ENCODE peak calls at places on chromosomes 3 and 15, in nine cellular contexts. One of them, this sample, is unnamed.

GRCh38 chr3:194487289-194488006 is 646 bp upstream of the ATP13A3 start:
- DNase-seq in ovary: peak; percentile 59
- DNase-seq in AG08396: peak; percentile 47
- DNase-seq in astrocyte: no peak
- DNase-seq in GF-D8: peak; percentile 78
- DNase-seq in AG09319: no peak
- DNase-seq in stimulated activated CD8-positive, alpha-beta memory T cell treated with anti-CD3 and anti-CD28 coated beads, Interleukin-7, amount 100 ng/mL, for 24 hours: no peak
- DNase-seq in stimulated activated CD4-positive, alpha-beta T cell treated with anti-CD3 and anti-CD28 coated beads, TNF-alpha, amount 100 ng/mL, for 24 hours: no peak
- DNase-seq in NCI-H1694 treated with DMSO at 0.1 percent for 48 hours: no peak
- DNase-seq in this sample: peak; percentile 36

GRCh38 chr3:140008693-140008980 is 73.7 kb downstream of the CLSTN2 start:
- DNase-seq in ovary: no peak
- DNase-seq in AG08396: no peak
- DNase-seq in astrocyte: no peak
- DNase-seq in GF-D8: no peak
- DNase-seq in AG09319: no peak
- DNase-seq in stimulated activated CD8-positive, alpha-beta memory T cell treated with anti-CD3 and anti-CD28 coated beads, Interleukin-7, amount 100 ng/mL, for 24 hours: no peak
- DNase-seq in stimulated activated CD4-positive, alpha-beta T cell treated with anti-CD3 and anti-CD28 coated beads, TNF-alpha, amount 100 ng/mL, for 24 hours: no peak
- DNase-seq in NCI-H1694 treated with DMSO at 0.1 percent for 48 hours: no peak
- DNase-seq in this sample: no peak

GRCh38 chr3:30672959-30673358 is 66.6 kb downstream of the TGFBR2 start:
- DNase-seq in ovary: no peak
- DNase-seq in AG08396: no peak
- DNase-seq in astrocyte: peak; percentile 50
- DNase-seq in GF-D8: no peak
- DNase-seq in AG09319: no peak
- DNase-seq in stimulated activated CD8-positive, alpha-beta memory T cell treated with anti-CD3 and anti-CD28 coated beads, Interleukin-7, amount 100 ng/mL, for 24 hours: no peak
- DNase-seq in stimulated activated CD4-positive, alpha-beta T cell treated with anti-CD3 and anti-CD28 coated beads, TNF-alpha, amount 100 ng/mL, for 24 hours: no peak
- DNase-seq in NCI-H1694 treated with DMSO at 0.1 percent for 48 hours: no peak
- DNase-seq in this sample: no peak

GRCh38 chr3:81545572-81545971 is 215.9 kb downstream of the GBE1 start:
- DNase-seq in ovary: no peak
- DNase-seq in AG08396: no peak
- DNase-seq in astrocyte: no peak
- DNase-seq in GF-D8: no peak
- DNase-seq in AG09319: no peak
- DNase-seq in stimulated activated CD8-positive, alpha-beta memory T cell treated with anti-CD3 and anti-CD28 coated beads, Interleukin-7, amount 100 ng/mL, for 24 hours: no peak
- DNase-seq in stimulated activated CD4-positive, alpha-beta T cell treated with anti-CD3 and anti-CD28 coated beads, TNF-alpha, amount 100 ng/mL, for 24 hours: no peak
- DNase-seq in NCI-H1694 treated with DMSO at 0.1 percent for 48 hours: no peak
- DNase-seq in this sample: no peak

GRCh38 chr3:72241525-72241924 is 456.6 kb upstream of the PROK2 start:
- DNase-seq in ovary: no peak
- DNase-seq in AG08396: no peak
- DNase-seq in astrocyte: no peak
- DNase-seq in GF-D8: no peak
- DNase-seq in AG09319: no peak
- DNase-seq in stimulated activated CD8-positive, alpha-beta memory T cell treated with anti-CD3 and anti-CD28 coated beads, Interleukin-7, amount 100 ng/mL, for 24 hours: no peak
- DNase-seq in stimulated activated CD4-positive, alpha-beta T cell treated with anti-CD3 and anti-CD28 coated beads, TNF-alpha, amount 100 ng/mL, for 24 hours: no peak
- DNase-seq in NCI-H1694 treated with DMSO at 0.1 percent for 48 hours: no peak
- DNase-seq in this sample: no peak

GRCh38 chr15:68614621-68615035 is 35.8 kb downstream of the CORO2B start:
- DNase-seq in ovary: peak; percentile 70
- DNase-seq in AG08396: no peak
- DNase-seq in astrocyte: no peak
- DNase-seq in GF-D8: no peak
- DNase-seq in AG09319: no peak
- DNase-seq in stimulated activated CD8-positive, alpha-beta memory T cell treated with anti-CD3 and anti-CD28 coated beads, Interleukin-7, amount 100 ng/mL, for 24 hours: no peak
- DNase-seq in stimulated activated CD4-positive, alpha-beta T cell treated with anti-CD3 and anti-CD28 coated beads, TNF-alpha, amount 100 ng/mL, for 24 hours: no peak
- DNase-seq in NCI-H1694 treated with DMSO at 0.1 percent for 48 hours: no peak
- DNase-seq in this sample: no peak

GRCh38 chr15:35669457-35670045 is 123.6 kb upstream of the DPH6 start:
- DNase-seq in ovary: no peak
- DNase-seq in AG08396: no peak
- DNase-seq in astrocyte: no peak
- DNase-seq in GF-D8: no peak
- DNase-seq in AG09319: no peak
- DNase-seq in stimulated activated CD8-positive, alpha-beta memory T cell treated with anti-CD3 and anti-CD28 coated beads, Interleukin-7, amount 100 ng/mL, for 24 hours: no peak
- DNase-seq in stimulated activated CD4-positive, alpha-beta T cell treated with anti-CD3 and anti-CD28 coated beads, TNF-alpha, amount 100 ng/mL, for 24 hours: no peak
- DNase-seq in NCI-H1694 treated with DMSO at 0.1 percent for 48 hours: no peak
- DNase-seq in this sample: no peak

GRCh38 chr15:96002890-96003859 is 327.3 kb upstream of the NR2F2 start:
- DNase-seq in ovary: no peak
- DNase-seq in AG08396: no peak
- DNase-seq in astrocyte: no peak
- DNase-seq in GF-D8: no peak
- DNase-seq in AG09319: no peak
- DNase-seq in stimulated activated CD8-positive, alpha-beta memory T cell treated with anti-CD3 and anti-CD28 coated beads, Interleukin-7, amount 100 ng/mL, for 24 hours: no peak
- DNase-seq in stimulated activated CD4-positive, alpha-beta T cell treated with anti-CD3 and anti-CD28 coated beads, TNF-alpha, amount 100 ng/mL, for 24 hours: no peak
- DNase-seq in NCI-H1694 treated with DMSO at 0.1 percent for 48 hours: no peak
- DNase-seq in this sample: no peak

GRCh38 chr3:192923731-192924130 is 6.1 kb upstream of the MB21D2 start:
- DNase-seq in ovary: no peak
- DNase-seq in AG08396: no peak
- DNase-seq in astrocyte: no peak
- DNase-seq in GF-D8: no peak
- DNase-seq in AG09319: no peak
- DNase-seq in stimulated activated CD8-positive, alpha-beta memory T cell treated with anti-CD3 and anti-CD28 coated beads, Interleukin-7, amount 100 ng/mL, for 24 hours: no peak
- DNase-seq in stimulated activated CD4-positive, alpha-beta T cell treated with anti-CD3 and anti-CD28 coated beads, TNF-alpha, amount 100 ng/mL, for 24 hours: no peak
- DNase-seq in NCI-H1694 treated with DMSO at 0.1 percent for 48 hours: no peak
- DNase-seq in this sample: no peak

GRCh38 chr3:120071259-120071658 is 23.0 kb downstream of the GSK3B start:
- DNase-seq in ovary: no peak
- DNase-seq in AG08396: no peak
- DNase-seq in astrocyte: no peak
- DNase-seq in GF-D8: no peak
- DNase-seq in AG09319: no peak
- DNase-seq in stimulated activated CD8-positive, alpha-beta memory T cell treated with anti-CD3 and anti-CD28 coated beads, Interleukin-7, amount 100 ng/mL, for 24 hours: no peak
- DNase-seq in stimulated activated CD4-positive, alpha-beta T cell treated with anti-CD3 and anti-CD28 coated beads, TNF-alpha, amount 100 ng/mL, for 24 hours: no peak
- DNase-seq in NCI-H1694 treated with DMSO at 0.1 percent for 48 hours: no peak
- DNase-seq in this sample: no peak

GRCh38 chr3:191376742-191377141 is 46.4 kb upstream of the UTS2B start:
- DNase-seq in ovary: no peak
- DNase-seq in AG08396: peak; percentile 43
- DNase-seq in astrocyte: peak; percentile 67
- DNase-seq in GF-D8: no peak
- DNase-seq in AG09319: peak; percentile 38
- DNase-seq in stimulated activated CD8-positive, alpha-beta memory T cell treated with anti-CD3 and anti-CD28 coated beads, Interleukin-7, amount 100 ng/mL, for 24 hours: no peak
- DNase-seq in stimulated activated CD4-positive, alpha-beta T cell treated with anti-CD3 and anti-CD28 coated beads, TNF-alpha, amount 100 ng/mL, for 24 hours: no peak
- DNase-seq in NCI-H1694 treated with DMSO at 0.1 percent for 48 hours: no peak
- DNase-seq in this sample: no peak

GRCh38 chr3:119541547-119541946 is 17.9 kb downstream of the CD80 start:
- DNase-seq in ovary: no peak
- DNase-seq in AG08396: no peak
- DNase-seq in astrocyte: no peak
- DNase-seq in GF-D8: no peak
- DNase-seq in AG09319: no peak
- DNase-seq in stimulated activated CD8-positive, alpha-beta memory T cell treated with anti-CD3 and anti-CD28 coated beads, Interleukin-7, amount 100 ng/mL, for 24 hours: no peak
- DNase-seq in stimulated activated CD4-positive, alpha-beta T cell treated with anti-CD3 and anti-CD28 coated beads, TNF-alpha, amount 100 ng/mL, for 24 hours: no peak
- DNase-seq in NCI-H1694 treated with DMSO at 0.1 percent for 48 hours: no peak
- DNase-seq in this sample: no peak

GRCh38 chr3:195443391-195443989 is 670 bp upstream of the ACAP2 start:
- DNase-seq in ovary: no peak
- DNase-seq in AG08396: no peak
- DNase-seq in astrocyte: no peak
- DNase-seq in GF-D8: no peak
- DNase-seq in AG09319: no peak
- DNase-seq in stimulated activated CD8-positive, alpha-beta memory T cell treated with anti-CD3 and anti-CD28 coated beads, Interleukin-7, amount 100 ng/mL, for 24 hours: no peak
- DNase-seq in stimulated activated CD4-positive, alpha-beta T cell treated with anti-CD3 and anti-CD28 coated beads, TNF-alpha, amount 100 ng/mL, for 24 hours: no peak
- DNase-seq in NCI-H1694 treated with DMSO at 0.1 percent for 48 hours: no peak
- DNase-seq in this sample: no peak

GRCh38 chr3:18424213-18424861 is 802 bp downstream of the SATB1 start:
- DNase-seq in ovary: peak; percentile 40
- DNase-seq in AG08396: no peak
- DNase-seq in astrocyte: no peak
- DNase-seq in GF-D8: no peak
- DNase-seq in AG09319: no peak
- DNase-seq in stimulated activated CD8-positive, alpha-beta memory T cell treated with anti-CD3 and anti-CD28 coated beads, Interleukin-7, amount 100 ng/mL, for 24 hours: no peak
- DNase-seq in stimulated activated CD4-positive, alpha-beta T cell treated with anti-CD3 and anti-CD28 coated beads, TNF-alpha, amount 100 ng/mL, for 24 hours: no peak
- DNase-seq in NCI-H1694 treated with DMSO at 0.1 percent for 48 hours: no peak
- DNase-seq in this sample: no peak

GRCh38 chr3:150286390-150287147 is 121.5 kb upstream of the TSC22D2 start:
- DNase-seq in ovary: no peak
- DNase-seq in AG08396: no peak
- DNase-seq in astrocyte: peak; percentile 49
- DNase-seq in GF-D8: no peak
- DNase-seq in AG09319: no peak
- DNase-seq in stimulated activated CD8-positive, alpha-beta memory T cell treated with anti-CD3 and anti-CD28 coated beads, Interleukin-7, amount 100 ng/mL, for 24 hours: no peak
- DNase-seq in stimulated activated CD4-positive, alpha-beta T cell treated with anti-CD3 and anti-CD28 coated beads, TNF-alpha, amount 100 ng/mL, for 24 hours: no peak
- DNase-seq in NCI-H1694 treated with DMSO at 0.1 percent for 48 hours: peak; percentile 42
- DNase-seq in this sample: no peak

GRCh38 chr3:191492601-191493000 is 31.6 kb downstream of the PYDC2 start:
- DNase-seq in ovary: no peak
- DNase-seq in AG08396: no peak
- DNase-seq in astrocyte: peak; percentile 52
- DNase-seq in GF-D8: no peak
- DNase-seq in AG09319: no peak
- DNase-seq in stimulated activated CD8-positive, alpha-beta memory T cell treated with anti-CD3 and anti-CD28 coated beads, Interleukin-7, amount 100 ng/mL, for 24 hours: no peak
- DNase-seq in stimulated activated CD4-positive, alpha-beta T cell treated with anti-CD3 and anti-CD28 coated beads, TNF-alpha, amount 100 ng/mL, for 24 hours: no peak
- DNase-seq in NCI-H1694 treated with DMSO at 0.1 percent for 48 hours: no peak
- DNase-seq in this sample: no peak

GRCh38 chr3:111541911-111542483 is at the start of gene CD96:
- DNase-seq in ovary: no peak
- DNase-seq in AG08396: peak; percentile 18
- DNase-seq in astrocyte: peak; percentile 57
- DNase-seq in GF-D8: peak; percentile 48
- DNase-seq in AG09319: no peak
- DNase-seq in stimulated activated CD8-positive, alpha-beta memory T cell treated with anti-CD3 and anti-CD28 coated beads, Interleukin-7, amount 100 ng/mL, for 24 hours: peak; percentile 25
- DNase-seq in stimulated activated CD4-positive, alpha-beta T cell treated with anti-CD3 and anti-CD28 coated beads, TNF-alpha, amount 100 ng/mL, for 24 hours: peak; percentile 66
- DNase-seq in NCI-H1694 treated with DMSO at 0.1 percent for 48 hours: no peak
- DNase-seq in this sample: peak; percentile 75

GRCh38 chr3:16301490-16301889 is 36.5 kb downstream of the OXNAD1 start:
- DNase-seq in ovary: no peak
- DNase-seq in AG08396: no peak
- DNase-seq in astrocyte: no peak
- DNase-seq in GF-D8: no peak
- DNase-seq in AG09319: no peak
- DNase-seq in stimulated activated CD8-positive, alpha-beta memory T cell treated with anti-CD3 and anti-CD28 coated beads, Interleukin-7, amount 100 ng/mL, for 24 hours: no peak
- DNase-seq in stimulated activated CD4-positive, alpha-beta T cell treated with anti-CD3 and anti-CD28 coated beads, TNF-alpha, amount 100 ng/mL, for 24 hours: no peak
- DNase-seq in NCI-H1694 treated with DMSO at 0.1 percent for 48 hours: no peak
- DNase-seq in this sample: no peak

GRCh38 chr3:66490984-66491383 is 9.8 kb downstream of the LRIG1 start:
- DNase-seq in ovary: no peak
- DNase-seq in AG08396: no peak
- DNase-seq in astrocyte: no peak
- DNase-seq in GF-D8: no peak
- DNase-seq in AG09319: no peak
- DNase-seq in stimulated activated CD8-positive, alpha-beta memory T cell treated with anti-CD3 and anti-CD28 coated beads, Interleukin-7, amount 100 ng/mL, for 24 hours: no peak
- DNase-seq in stimulated activated CD4-positive, alpha-beta T cell treated with anti-CD3 and anti-CD28 coated beads, TNF-alpha, amount 100 ng/mL, for 24 hours: no peak
- DNase-seq in NCI-H1694 treated with DMSO at 0.1 percent for 48 hours: no peak
- DNase-seq in this sample: no peak

GRCh38 chr15:25783607-25784131 is 79.5 kb downstream of the ATP10A start:
- DNase-seq in ovary: peak; percentile 16
- DNase-seq in AG08396: peak; percentile 35
- DNase-seq in astrocyte: no peak
- DNase-seq in GF-D8: no peak
- DNase-seq in AG09319: no peak
- DNase-seq in stimulated activated CD8-positive, alpha-beta memory T cell treated with anti-CD3 and anti-CD28 coated beads, Interleukin-7, amount 100 ng/mL, for 24 hours: peak; percentile 20
- DNase-seq in stimulated activated CD4-positive, alpha-beta T cell treated with anti-CD3 and anti-CD28 coated beads, TNF-alpha, amount 100 ng/mL, for 24 hours: peak; percentile 16
- DNase-seq in NCI-H1694 treated with DMSO at 0.1 percent for 48 hours: no peak
- DNase-seq in this sample: peak; percentile 31

GRCh38 chr15:65289261-65289854 is 2.7 kb upstream of the PARP16 start:
- DNase-seq in ovary: no peak
- DNase-seq in AG08396: no peak
- DNase-seq in astrocyte: no peak
- DNase-seq in GF-D8: no peak
- DNase-seq in AG09319: no peak
- DNase-seq in stimulated activated CD8-positive, alpha-beta memory T cell treated with anti-CD3 and anti-CD28 coated beads, Interleukin-7, amount 100 ng/mL, for 24 hours: no peak
- DNase-seq in stimulated activated CD4-positive, alpha-beta T cell treated with anti-CD3 and anti-CD28 coated beads, TNF-alpha, amount 100 ng/mL, for 24 hours: no peak
- DNase-seq in NCI-H1694 treated with DMSO at 0.1 percent for 48 hours: no peak
- DNase-seq in this sample: no peak

GRCh38 chr15:79608041-79608440 is 175.9 kb downstream of the MINAR1 start:
- DNase-seq in ovary: no peak
- DNase-seq in AG08396: no peak
- DNase-seq in astrocyte: no peak
- DNase-seq in GF-D8: no peak
- DNase-seq in AG09319: no peak
- DNase-seq in stimulated activated CD8-positive, alpha-beta memory T cell treated with anti-CD3 and anti-CD28 coated beads, Interleukin-7, amount 100 ng/mL, for 24 hours: no peak
- DNase-seq in stimulated activated CD4-positive, alpha-beta T cell treated with anti-CD3 and anti-CD28 coated beads, TNF-alpha, amount 100 ng/mL, for 24 hours: no peak
- DNase-seq in NCI-H1694 treated with DMSO at 0.1 percent for 48 hours: no peak
- DNase-seq in this sample: no peak

GRCh38 chr3:45464336-45464809 is 76.0 kb downstream of the LARS2 start:
- DNase-seq in ovary: no peak
- DNase-seq in AG08396: no peak
- DNase-seq in astrocyte: no peak
- DNase-seq in GF-D8: peak; percentile 10
- DNase-seq in AG09319: no peak
- DNase-seq in stimulated activated CD8-positive, alpha-beta memory T cell treated with anti-CD3 and anti-CD28 coated beads, Interleukin-7, amount 100 ng/mL, for 24 hours: no peak
- DNase-seq in stimulated activated CD4-positive, alpha-beta T cell treated with anti-CD3 and anti-CD28 coated beads, TNF-alpha, amount 100 ng/mL, for 24 hours: no peak
- DNase-seq in NCI-H1694 treated with DMSO at 0.1 percent for 48 hours: no peak
- DNase-seq in this sample: peak; percentile 23

GRCh38 chr3:195260286-195260905 is 10.6 kb downstream of the XXYLT1 start:
- DNase-seq in ovary: no peak
- DNase-seq in AG08396: no peak
- DNase-seq in astrocyte: no peak
- DNase-seq in GF-D8: no peak
- DNase-seq in AG09319: no peak
- DNase-seq in stimulated activated CD8-positive, alpha-beta memory T cell treated with anti-CD3 and anti-CD28 coated beads, Interleukin-7, amount 100 ng/mL, for 24 hours: no peak
- DNase-seq in stimulated activated CD4-positive, alpha-beta T cell treated with anti-CD3 and anti-CD28 coated beads, TNF-alpha, amount 100 ng/mL, for 24 hours: no peak
- DNase-seq in NCI-H1694 treated with DMSO at 0.1 percent for 48 hours: no peak
- DNase-seq in this sample: no peak

GRCh38 chr3:149114458-149114857 is 15.0 kb upstream of the HPS3 start:
- DNase-seq in ovary: no peak
- DNase-seq in AG08396: no peak
- DNase-seq in astrocyte: peak; percentile 2
- DNase-seq in GF-D8: no peak
- DNase-seq in AG09319: no peak
- DNase-seq in stimulated activated CD8-positive, alpha-beta memory T cell treated with anti-CD3 and anti-CD28 coated beads, Interleukin-7, amount 100 ng/mL, for 24 hours: no peak
- DNase-seq in stimulated activated CD4-positive, alpha-beta T cell treated with anti-CD3 and anti-CD28 coated beads, TNF-alpha, amount 100 ng/mL, for 24 hours: no peak
- DNase-seq in NCI-H1694 treated with DMSO at 0.1 percent for 48 hours: no peak
- DNase-seq in this sample: no peak

GRCh38 chr3:107028626-107029025 is 348.6 kb upstream of the CCDC54 start:
- DNase-seq in ovary: no peak
- DNase-seq in AG08396: no peak
- DNase-seq in astrocyte: no peak
- DNase-seq in GF-D8: no peak
- DNase-seq in AG09319: no peak
- DNase-seq in stimulated activated CD8-positive, alpha-beta memory T cell treated with anti-CD3 and anti-CD28 coated beads, Interleukin-7, amount 100 ng/mL, for 24 hours: no peak
- DNase-seq in stimulated activated CD4-positive, alpha-beta T cell treated with anti-CD3 and anti-CD28 coated beads, TNF-alpha, amount 100 ng/mL, for 24 hours: no peak
- DNase-seq in NCI-H1694 treated with DMSO at 0.1 percent for 48 hours: no peak
- DNase-seq in this sample: no peak

GRCh38 chr3:63370094-63370493 is 92.0 kb downstream of the SYNPR start:
- DNase-seq in ovary: no peak
- DNase-seq in AG08396: no peak
- DNase-seq in astrocyte: no peak
- DNase-seq in GF-D8: no peak
- DNase-seq in AG09319: no peak
- DNase-seq in stimulated activated CD8-positive, alpha-beta memory T cell treated with anti-CD3 and anti-CD28 coated beads, Interleukin-7, amount 100 ng/mL, for 24 hours: no peak
- DNase-seq in stimulated activated CD4-positive, alpha-beta T cell treated with anti-CD3 and anti-CD28 coated beads, TNF-alpha, amount 100 ng/mL, for 24 hours: no peak
- DNase-seq in NCI-H1694 treated with DMSO at 0.1 percent for 48 hours: no peak
- DNase-seq in this sample: no peak

GRCh38 chr15:43241100-43241499 is 20.3 kb upstream of the EPB42 start:
- DNase-seq in ovary: no peak
- DNase-seq in AG08396: peak; percentile 45
- DNase-seq in astrocyte: peak; percentile 90
- DNase-seq in GF-D8: no peak
- DNase-seq in AG09319: peak; percentile 44
- DNase-seq in stimulated activated CD8-positive, alpha-beta memory T cell treated with anti-CD3 and anti-CD28 coated beads, Interleukin-7, amount 100 ng/mL, for 24 hours: no peak
- DNase-seq in stimulated activated CD4-positive, alpha-beta T cell treated with anti-CD3 and anti-CD28 coated beads, TNF-alpha, amount 100 ng/mL, for 24 hours: no peak
- DNase-seq in NCI-H1694 treated with DMSO at 0.1 percent for 48 hours: no peak
- DNase-seq in this sample: no peak

GRCh38 chr3:37526511-37526910 is 335.2 kb upstream of the CTDSPL start:
- DNase-seq in ovary: peak; percentile 73
- DNase-seq in AG08396: peak; percentile 60
- DNase-seq in astrocyte: peak; percentile 78
- DNase-seq in GF-D8: no peak
- DNase-seq in AG09319: peak; percentile 64
- DNase-seq in stimulated activated CD8-positive, alpha-beta memory T cell treated with anti-CD3 and anti-CD28 coated beads, Interleukin-7, amount 100 ng/mL, for 24 hours: no peak
- DNase-seq in stimulated activated CD4-positive, alpha-beta T cell treated with anti-CD3 and anti-CD28 coated beads, TNF-alpha, amount 100 ng/mL, for 24 hours: no peak
- DNase-seq in NCI-H1694 treated with DMSO at 0.1 percent for 48 hours: no peak
- DNase-seq in this sample: no peak

GRCh38 chr15:98904466-98905048 is 103.0 kb downstream of the PGPEP1L start:
- DNase-seq in ovary: no peak
- DNase-seq in AG08396: peak; percentile 65
- DNase-seq in astrocyte: peak; percentile 51
- DNase-seq in GF-D8: peak; percentile 58
- DNase-seq in AG09319: no peak
- DNase-seq in stimulated activated CD8-positive, alpha-beta memory T cell treated with anti-CD3 and anti-CD28 coated beads, Interleukin-7, amount 100 ng/mL, for 24 hours: no peak
- DNase-seq in stimulated activated CD4-positive, alpha-beta T cell treated with anti-CD3 and anti-CD28 coated beads, TNF-alpha, amount 100 ng/mL, for 24 hours: no peak
- DNase-seq in NCI-H1694 treated with DMSO at 0.1 percent for 48 hours: peak; percentile 10
- DNase-seq in this sample: no peak

GRCh38 chr3:9330166-9330703 is 32.6 kb upstream of the THUMPD3 start:
- DNase-seq in ovary: no peak
- DNase-seq in AG08396: no peak
- DNase-seq in astrocyte: no peak
- DNase-seq in GF-D8: no peak
- DNase-seq in AG09319: no peak
- DNase-seq in stimulated activated CD8-positive, alpha-beta memory T cell treated with anti-CD3 and anti-CD28 coated beads, Interleukin-7, amount 100 ng/mL, for 24 hours: no peak
- DNase-seq in stimulated activated CD4-positive, alpha-beta T cell treated with anti-CD3 and anti-CD28 coated beads, TNF-alpha, amount 100 ng/mL, for 24 hours: no peak
- DNase-seq in NCI-H1694 treated with DMSO at 0.1 percent for 48 hours: no peak
- DNase-seq in this sample: no peak